ENCODE peak calls at places on chromosomes 11 and 22, in four cellular contexts. G is DND-41; U is CD8-positive, alpha-beta memory T cell; B is aorta. Q is an unnamed sample. For H3K4me1, the result is how much of the 10 kb centered on the place peaks cover.

GRCh38 chr11:34632105-34632780 is 11.3 kb downstream of the EHF start:
- DNase-seq in G (no peak), U (no peak), B (no peak), Q (no peak)

GRCh38 chr11:70528046-70528793 is 129.9 kb downstream of the CTTN start:
- DNase-seq in G (no peak), U (no peak), B (peak), Q (peak)

GRCh38 chr22:49677495-49677889 is 150.2 kb downstream of the BRD1 start:
- DNase-seq in G (no peak), U (no peak), B (no peak), Q (peak)

GRCh38 chr11:29129850-29130249 is 887.0 kb downstream of the KCNA4 start:
- DNase-seq in G (no peak), U (no peak), B (no peak), Q (no peak)

GRCh38 chr22:33519140-33519973 is 400.9 kb downstream of the LARGE1 start:
- DNase-seq in G (no peak), U (no peak), B (no peak), Q (no peak)

GRCh38 chr22:48483764-48484528 is 1343.7 kb downstream of the BRD1 start:
- DNase-seq in G (no peak), U (no peak), B (no peak), Q (peak)

GRCh38 chr11:120012245-120012644 is 125.7 kb downstream of the TRIM29 start:
- DNase-seq in G (no peak), U (no peak), B (no peak), Q (no peak)

GRCh38 chr11:70694371-70694770 is 296.0 kb downstream of the CTTN start:
- DNase-seq in G (no peak), U (no peak), B (no peak), Q (peak)

GRCh38 chr22:35299217-35299716 is 427 bp upstream of the TOM1 start:
- DNase-seq in G (no peak), U (no peak), B (no peak), Q (no peak)

GRCh38 chr11:126720539-126721235 is 279.9 kb downstream of the KIRREL3 start:
- DNase-seq in G (no peak), U (no peak), B (no peak), Q (no peak)

GRCh38 chr11:34987617-34988016 is 71.2 kb downstream of the PDHX start:
- DNase-seq in G (no peak), U (no peak), B (no peak), Q (no peak)

GRCh38 chr11:44556735-44557409 is 8.6 kb upstream of the CD82 start:
- DNase-seq in G (peak), U (peak), B (peak), Q (peak)

GRCh38 chr11:13366266-13367026 is 88.9 kb downstream of the BMAL1 start:
- DNase-seq in G (no peak), U (no peak), B (no peak), Q (no peak)

GRCh38 chr22:43440103-43440387 is 28.2 kb downstream of the MPPED1 start:
- DNase-seq in G (no peak), U (no peak), B (no peak), Q (no peak)

GRCh38 chr22:45246060-45246985 is 5.6 kb upstream of the KIAA0930 start:
- DNase-seq in G (no peak), U (no peak), B (peak), Q (no peak)

GRCh38 chr11:31875861-31876625 is 64.9 kb upstream of the PAX6 start:
- DNase-seq in G (no peak), U (no peak), B (no peak), Q (no peak)

GRCh38 chr11:131186629-131187075 is 183.8 kb upstream of the NTM start:
- DNase-seq in G (no peak), U (no peak), B (no peak), Q (no peak)

GRCh38 chr11:45073575-45074225 is 72.7 kb upstream of the PRDM11 start:
- DNase-seq in G (no peak), U (no peak), B (no peak), Q (no peak)

GRCh38 chr22:50010676-50011446 is 1.7 kb downstream of the IL17REL start:
- DNase-seq in G (no peak), U (peak), B (peak), Q (peak)

GRCh38 chr22:45120931-45121330 is 42.8 kb upstream of the NUP50 start:
- DNase-seq in G (no peak), U (no peak), B (no peak), Q (no peak)

GRCh38 chr11:59142530-59143507 is at the start of gene FAM111A:
- DNase-seq in G (peak), U (peak), B (peak), Q (peak)

GRCh38 chr22:19666663-19667593 is 47.4 kb upstream of the SEPTIN5 start:
- DNase-seq in G (no peak), U (no peak), B (no peak), Q (no peak)

GRCh38 chr11:119540370-119541125 is 117.6 kb upstream of the THY1 start:
- DNase-seq in G (no peak), U (no peak), B (peak), Q (no peak)

GRCh38 chr22:36069368-36069767 is 40.7 kb upstream of the RBFOX2 start:
- DNase-seq in G (no peak), U (no peak), B (no peak), Q (no peak)

GRCh38 chr11:128551641-128552335 is 35.6 kb downstream of the ETS1 start:
- DNase-seq in G (no peak), U (peak), B (no peak), Q (no peak)
- H3K4me1 ChIP-seq in G (under half), U (half or more), B (under half), Q (half or more)

DNA sequence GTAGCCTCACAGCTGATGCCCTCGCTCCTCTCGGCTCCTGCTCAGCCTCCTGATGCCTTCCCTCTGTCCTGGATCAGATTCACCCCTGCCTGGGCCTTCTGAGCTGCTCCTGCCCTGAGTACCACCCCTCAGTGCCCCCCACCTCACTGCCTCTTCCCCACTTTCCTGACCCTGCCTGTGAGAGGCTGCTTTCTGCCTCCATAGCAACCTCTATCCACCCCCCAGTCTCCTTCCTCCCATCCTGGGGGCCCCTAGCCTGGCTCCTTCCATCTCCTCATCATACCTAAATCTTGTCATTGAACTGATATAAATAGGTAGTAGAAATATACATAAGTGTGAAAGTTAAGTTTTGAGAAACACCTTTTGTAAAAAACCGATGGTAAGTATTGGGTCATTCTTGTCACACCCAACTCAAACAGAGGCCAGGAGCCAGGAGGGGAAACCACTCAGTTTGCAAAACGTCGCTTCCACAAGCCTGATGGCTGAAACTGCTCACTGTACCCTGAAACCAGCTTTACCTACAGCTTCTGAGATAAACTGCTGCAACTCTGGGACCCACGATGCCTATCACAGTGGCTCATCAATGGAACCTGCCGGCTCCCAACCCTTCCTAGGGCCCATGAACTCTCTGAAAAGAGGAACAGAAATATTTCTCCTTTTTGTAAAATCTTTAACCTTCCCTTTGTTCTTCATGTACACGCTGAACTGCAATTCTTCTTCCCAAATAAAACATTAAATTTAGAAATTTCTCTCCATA is 4.8 kb upstream of the APOBEC3H start:
- DNase-seq in G (no peak), U (no peak), B (no peak), Q (peak)
- H3K4me1 ChIP-seq in G (under half), U (half or more), B (under half), Q (under half)

DNA sequence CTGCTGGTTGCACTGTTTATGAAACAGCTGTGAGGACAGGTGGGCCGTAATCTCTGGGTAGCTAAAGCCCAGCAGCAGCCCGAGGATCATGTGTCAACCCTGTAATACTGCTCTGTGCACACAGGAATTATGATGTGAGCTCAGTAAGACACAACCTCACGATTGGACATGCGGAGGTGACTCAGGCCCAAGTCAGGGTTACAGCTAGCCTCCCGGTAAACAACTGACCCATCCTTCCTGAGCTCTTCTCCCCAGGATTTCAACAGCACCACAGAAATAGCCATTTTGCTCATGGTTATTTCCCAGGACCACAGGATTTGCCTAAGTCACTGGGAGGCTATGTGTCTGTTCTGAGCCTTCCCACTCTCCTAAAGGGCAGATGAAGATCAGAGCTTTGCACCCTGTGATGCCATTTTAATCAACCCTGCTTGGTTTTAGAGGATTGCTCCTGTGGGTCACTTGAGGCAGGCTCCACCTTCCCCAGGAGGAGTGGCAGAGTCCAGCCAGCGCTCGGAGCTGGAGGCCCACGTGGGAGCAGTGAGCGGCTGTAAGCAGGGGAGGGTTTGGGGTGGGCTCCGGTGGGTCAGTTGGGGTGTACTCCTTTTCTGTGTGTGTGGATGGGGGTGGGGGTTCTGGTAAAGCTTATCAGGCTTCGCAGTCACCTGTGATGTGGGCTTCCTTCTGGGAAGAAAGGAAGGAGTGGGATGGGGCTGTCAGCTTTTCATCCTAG is at the start of gene AMPD3:
- DNase-seq in G (no peak), U (no peak), B (no peak), Q (no peak)
- H3K4me1 ChIP-seq in G (half or more), U (half or more), B (under half), Q (under half)

GRCh38 chr11:16986434-16987204 is 27.6 kb downstream of the PLEKHA7 start:
- DNase-seq in G (peak), U (peak), B (no peak), Q (peak)
- H3K4me1 ChIP-seq in G (under half), U (under half), B (under half), Q (under half)

GRCh38 chr11:1753426-1754305 is 3.3 kb upstream of the IFITM10 start:
- DNase-seq in G (no peak), U (no peak), B (peak), Q (peak)

GRCh38 chr11:1752907-1753425 is 2.6 kb upstream of the IFITM10 start:
- DNase-seq in G (no peak), U (no peak), B (peak), Q (no peak)

GRCh38 chr11:1755344-1756023 is 5.1 kb upstream of the IFITM10 start:
- DNase-seq in G (peak), U (no peak), B (peak), Q (peak)

GRCh38 chr11:1756024-1756561 is 5.7 kb upstream of the IFITM10 start:
- DNase-seq in G (no peak), U (no peak), B (peak), Q (peak)

DNA sequence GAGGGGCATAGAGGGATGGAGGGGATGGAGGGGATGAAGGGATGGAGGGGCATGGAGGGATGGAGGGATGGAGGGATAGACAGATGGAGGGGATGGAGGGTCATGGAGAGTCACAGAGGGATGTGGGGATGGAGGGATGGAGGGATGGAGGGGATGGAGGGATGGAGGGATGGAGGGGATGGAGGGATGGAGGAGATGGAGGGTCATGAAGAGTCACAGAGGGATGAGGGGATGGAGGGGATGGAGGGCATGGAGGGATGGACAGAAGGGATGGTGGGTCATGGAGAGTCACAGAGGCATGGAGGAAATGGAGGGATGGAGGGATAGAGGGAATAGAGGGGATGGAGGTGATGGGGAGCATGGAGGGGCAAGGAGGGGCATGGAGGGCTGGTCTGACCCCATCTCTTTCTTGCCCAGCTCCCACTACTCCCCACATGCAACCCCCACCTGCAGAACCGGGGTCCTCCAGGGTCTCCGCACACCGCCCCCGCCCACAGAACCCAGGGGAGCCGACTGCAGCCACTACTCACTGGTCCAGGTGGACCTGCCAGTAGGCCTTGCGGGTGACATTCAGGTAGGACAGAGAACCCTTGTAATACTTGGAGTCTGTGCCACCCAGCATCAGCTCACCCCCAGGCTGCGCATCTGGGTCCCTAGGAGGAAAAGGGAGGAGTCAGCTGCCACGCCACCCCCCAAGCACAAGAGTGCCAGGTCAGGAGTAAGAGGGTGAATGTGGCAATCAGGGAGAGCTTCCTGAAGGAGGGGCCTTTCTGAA is 4.2 kb upstream of the IFITM10 start:
- DNase-seq in G (no peak), U (no peak), B (peak), Q (peak)
- H3K4me1 ChIP-seq in G (under half), U (half or more), B (under half), Q (half or more)

GRCh38 chr11:69308531-69308930 is 14.6 kb downstream of the MYEOV start:
- DNase-seq in G (no peak), U (no peak), B (no peak), Q (no peak)
- H3K4me1 ChIP-seq in G (under half), U (under half), B (under half), Q (under half)

GRCh38 chr11:19092850-19093249 is 24.1 kb upstream of the ZDHHC13 start:
- DNase-seq in G (no peak), U (no peak), B (no peak), Q (no peak)

GRCh38 chr11:19091366-19091765 is 25.6 kb upstream of the ZDHHC13 start:
- DNase-seq in G (no peak), U (no peak), B (no peak), Q (no peak)

GRCh38 chr11:19094859-19095258 is 22.1 kb upstream of the ZDHHC13 start:
- DNase-seq in G (no peak), U (no peak), B (no peak), Q (no peak)

GRCh38 chr11:19092342-19092741 is 24.6 kb upstream of the ZDHHC13 start:
- DNase-seq in G (no peak), U (no peak), B (no peak), Q (no peak)

GRCh38 chr11:19093976-19094375 is 23.0 kb upstream of the ZDHHC13 start:
- DNase-seq in G (no peak), U (no peak), B (no peak), Q (no peak)
- H3K4me1 ChIP-seq in G (under half), U (under half), B (under half), Q (under half)

GRCh38 chr11:12185914-12186313 is 75.5 kb downstream of the MICAL2 start:
- DNase-seq in G (peak), U (no peak), B (no peak), Q (peak)

GRCh38 chr11:12185106-12185690 is 74.8 kb downstream of the MICAL2 start:
- DNase-seq in G (no peak), U (no peak), B (no peak), Q (no peak)

GRCh38 chr11:12182650-12183511 is 72.5 kb downstream of the MICAL2 start:
- DNase-seq in G (no peak), U (no peak), B (peak), Q (no peak)

GRCh38 chr11:12183827-12184620 is 73.6 kb downstream of the MICAL2 start:
- DNase-seq in G (no peak), U (no peak), B (no peak), Q (no peak)

GRCh38 chr11:12184696-12185095 is 74.3 kb downstream of the MICAL2 start:
- DNase-seq in G (no peak), U (no peak), B (no peak), Q (no peak)
- H3K4me1 ChIP-seq in G (under half), U (under half), B (under half), Q (under half)